ENCODE peak calls at places on chromosomes 6 and 20, in four cellular contexts. X is amniotic epithelial cell, V is EL, Y is mammary epithelial cell. K is an unnamed sample.
A peak's percentile ranks its signal among the peaks of the same experiment; 100 is the strongest.

GRCh38 chr6:144653885-144654505 is 368.9 kb downstream of the UTRN start:
- DNase-seq in V (no peak), Y (no peak), X (peak; percentile 43), K (no peak)

GRCh38 chr6:133333852-133334251 is 92.7 kb downstream of the EYA4 start:
- DNase-seq in Y (no peak), X (peak; percentile 39), V (no peak), K (no peak)

GRCh38 chr6:89790403-89790802 is 29.2 kb downstream of the MDN1 start:
- DNase-seq in V (no peak), Y (no peak), X (no peak), K (no peak)

GRCh38 chr20:40991181-40991889 is 37.3 kb upstream of the TOP1 start:
- DNase-seq in X (no peak), Y (no peak), V (peak; percentile 39), K (peak; percentile 16)

GRCh38 chr6:102895683-102896082 is 1502.2 kb downstream of the GRIK2 start:
- DNase-seq in Y (no peak), X (no peak), V (no peak), K (no peak)

GRCh38 chr20:63958964-63959698 is 2.9 kb upstream of the UCKL1 start:
- DNase-seq in Y (no peak), V (no peak), X (no peak), K (no peak)

GRCh38 chr6:156780117-156780641 is 3.0 kb downstream of the ARID1B start:
- DNase-seq in X (peak; percentile 94), Y (peak; percentile 95), V (peak; percentile 94), K (peak; percentile 96)

GRCh38 chr20:20199338-20200160 is 147.2 kb downstream of the CFAP61 start:
- DNase-seq in V (no peak), Y (no peak), X (peak; percentile 0), K (no peak)

GRCh38 chr6:165782124-165782523 is 119.1 kb upstream of the PDE10A start:
- DNase-seq in Y (no peak), V (no peak), X (no peak), K (no peak)

GRCh38 chr20:382291-383115 is 1.9 kb downstream of the TRIB3 start:
- DNase-seq in Y (peak; percentile 56), V (no peak), X (no peak), K (peak; percentile 70)

GRCh38 chr6:7441048-7441775 is 51.6 kb downstream of the RIOK1 start:
- DNase-seq in V (no peak), X (no peak), Y (no peak), K (no peak)

GRCh38 chr6:42279144-42279781 is 61.6 kb upstream of the MRPS10 start:
- DNase-seq in X (no peak), V (peak; percentile 58), Y (peak; percentile 67), K (peak; percentile 61)

GRCh38 chr20:56506103-56506502 is 18.4 kb upstream of the FAM209A start:
- DNase-seq in Y (no peak), V (no peak), X (peak; percentile 51), K (no peak)

K was measured in epithelial cell of esophagus.